ENCODE peak calls at places on chromosomes 16 and 17, in five cellular contexts. One of them, this sample, is unnamed.

GRCh38 chr16:75203667-75204409 is 3.1 kb downstream of the CTRB2 start:
- DNase-seq in AG09309: no peak
- DNase-seq in AG10803: no peak
- DNase-seq in GM12865: no peak
- DNase-seq in effector memory CD4-positive, alpha-beta T cell: no peak
- DNase-seq in this sample: no peak

GRCh38 chr16:27515874-27516353 is 33.8 kb downstream of the GTF3C1 start:
- DNase-seq in AG09309: no peak
- DNase-seq in AG10803: no peak
- DNase-seq in GM12865: peak
- DNase-seq in effector memory CD4-positive, alpha-beta T cell: no peak
- DNase-seq in this sample: no peak

GRCh38 chr16:89359296-89360147 is 130.8 kb downstream of the ANKRD11 start:
- DNase-seq in AG09309: no peak
- DNase-seq in AG10803: no peak
- DNase-seq in GM12865: no peak
- DNase-seq in effector memory CD4-positive, alpha-beta T cell: no peak
- DNase-seq in this sample: no peak

GRCh38 chr16:20867585-20867984 is 32.6 kb downstream of the DCUN1D3 start:
- DNase-seq in AG09309: no peak
- DNase-seq in AG10803: peak
- DNase-seq in GM12865: no peak
- DNase-seq in effector memory CD4-positive, alpha-beta T cell: no peak
- DNase-seq in this sample: no peak

GRCh38 chr16:50526249-50526648 is 21.9 kb upstream of the NKD1 start:
- DNase-seq in AG09309: no peak
- DNase-seq in AG10803: no peak
- DNase-seq in GM12865: no peak
- DNase-seq in effector memory CD4-positive, alpha-beta T cell: no peak
- DNase-seq in this sample: no peak

GRCh38 chr16:21302898-21303528 is 24.9 kb upstream of the CRYM start:
- DNase-seq in AG09309: peak
- DNase-seq in AG10803: peak
- DNase-seq in GM12865: peak
- DNase-seq in effector memory CD4-positive, alpha-beta T cell: no peak
- DNase-seq in this sample: no peak

GRCh38 chr17:15509095-15509494 is 41.7 kb upstream of the CDRT4 start:
- DNase-seq in AG09309: no peak
- DNase-seq in AG10803: no peak
- DNase-seq in GM12865: no peak
- DNase-seq in effector memory CD4-positive, alpha-beta T cell: no peak
- DNase-seq in this sample: no peak

GRCh38 chr17:63189082-63189481 is 223.0 kb downstream of the TANC2 start:
- DNase-seq in AG09309: no peak
- DNase-seq in AG10803: peak
- DNase-seq in GM12865: no peak
- DNase-seq in effector memory CD4-positive, alpha-beta T cell: no peak
- DNase-seq in this sample: peak

GRCh38 chr17:48055531-48056245 is 7.5 kb downstream of the NFE2L1 start:
- DNase-seq in AG09309: peak
- DNase-seq in AG10803: peak
- DNase-seq in GM12865: peak
- DNase-seq in effector memory CD4-positive, alpha-beta T cell: no peak
- DNase-seq in this sample: no peak

DNA sequence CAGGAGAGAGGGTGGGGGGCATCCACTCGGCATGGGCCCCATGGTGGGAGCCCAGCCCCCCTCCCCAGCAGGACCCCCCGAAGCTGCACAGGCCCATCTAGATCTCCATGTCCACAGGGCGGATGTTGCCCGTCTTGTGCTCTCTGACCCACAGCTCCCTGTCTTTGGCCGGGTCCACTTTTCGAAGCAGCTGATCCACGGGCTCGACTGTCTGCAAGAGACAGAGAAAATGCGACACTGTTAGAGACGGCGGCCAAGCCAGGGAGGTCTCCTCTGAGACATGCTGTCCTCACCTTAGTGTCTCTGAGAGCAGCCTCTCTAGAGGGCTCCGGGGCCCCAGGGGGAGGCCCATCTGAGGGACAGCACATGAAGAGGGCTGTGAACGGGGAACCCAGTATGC is 12.1 kb upstream of the RCVRN start:
- DNase-seq in AG09309: no peak
- DNase-seq in AG10803: no peak
- DNase-seq in GM12865: no peak
- DNase-seq in effector memory CD4-positive, alpha-beta T cell: no peak
- DNase-seq in this sample: no peak
- H3K4me3 ChIP-seq in AG09309: no peak
- H3K4me3 ChIP-seq in AG10803: no peak
- H3K4me3 ChIP-seq in GM12865: no peak
- H3K4me3 ChIP-seq in effector memory CD4-positive, alpha-beta T cell: no peak
- H3K4me3 ChIP-seq in this sample: no peak

DNA sequence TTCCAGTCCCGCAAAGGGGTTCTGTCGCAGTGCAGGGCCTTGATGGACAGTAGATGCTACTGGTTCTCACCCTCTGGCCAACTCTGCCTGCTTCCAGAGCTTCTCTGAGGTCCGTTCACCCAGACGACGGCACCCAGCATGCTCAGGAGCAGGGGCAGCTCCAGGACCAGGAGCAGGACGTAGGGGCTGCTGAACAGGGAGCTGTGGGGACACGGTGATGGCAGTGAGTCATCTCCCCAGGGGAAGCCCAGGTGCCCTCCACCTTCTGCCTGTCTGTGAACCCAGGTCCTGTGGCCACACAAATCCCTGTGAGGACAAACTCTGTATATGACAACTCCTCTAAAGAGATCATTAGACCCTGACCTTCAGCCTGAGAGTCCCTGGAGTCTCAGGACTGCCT is 3.4 kb upstream of the CD300C start:
- DNase-seq in AG09309: no peak
- DNase-seq in AG10803: no peak
- DNase-seq in GM12865: no peak
- DNase-seq in effector memory CD4-positive, alpha-beta T cell: no peak
- DNase-seq in this sample: no peak
- H3K4me3 ChIP-seq in AG09309: no peak
- H3K4me3 ChIP-seq in AG10803: no peak
- H3K4me3 ChIP-seq in GM12865: no peak
- H3K4me3 ChIP-seq in effector memory CD4-positive, alpha-beta T cell: no peak
- H3K4me3 ChIP-seq in this sample: no peak

DNA sequence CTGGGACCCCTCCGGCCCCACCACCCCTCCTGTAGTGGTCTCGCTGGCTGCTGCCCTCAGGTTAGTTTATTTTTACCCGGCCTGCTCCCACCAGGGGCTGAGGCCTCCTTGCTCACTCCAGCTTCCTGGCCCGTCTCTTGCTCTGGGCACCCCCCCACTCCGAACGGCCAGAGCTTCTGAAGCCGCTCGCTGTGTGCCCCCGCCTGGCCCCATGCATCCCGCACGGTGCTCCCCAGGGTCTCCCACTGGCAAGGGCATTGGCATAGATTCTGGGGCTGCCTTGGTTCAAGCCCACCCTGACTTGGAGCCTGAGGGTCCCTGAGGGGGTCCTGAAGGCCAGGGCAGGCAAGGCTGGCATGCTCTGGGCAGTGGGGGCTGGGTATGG is 186.4 kb downstream of the SEC14L1 start:
- DNase-seq in AG09309: no peak
- DNase-seq in AG10803: no peak
- DNase-seq in GM12865: no peak
- DNase-seq in effector memory CD4-positive, alpha-beta T cell: no peak
- DNase-seq in this sample: no peak
- H3K4me3 ChIP-seq in AG09309: no peak
- H3K4me3 ChIP-seq in AG10803: no peak
- H3K4me3 ChIP-seq in GM12865: no peak
- H3K4me3 ChIP-seq in effector memory CD4-positive, alpha-beta T cell: no peak
- H3K4me3 ChIP-seq in this sample: no peak

GRCh38 chr16:751152-752007 is 9.2 kb upstream of the MSLN start:
- DNase-seq in AG09309: no peak
- DNase-seq in AG10803: no peak
- DNase-seq in GM12865: no peak
- DNase-seq in effector memory CD4-positive, alpha-beta T cell: no peak
- DNase-seq in this sample: no peak
- H3K4me3 ChIP-seq in AG09309: no peak
- H3K4me3 ChIP-seq in AG10803: no peak
- H3K4me3 ChIP-seq in GM12865: no peak
- H3K4me3 ChIP-seq in effector memory CD4-positive, alpha-beta T cell: no peak
- H3K4me3 ChIP-seq in this sample: no peak